ENCODE peak calls at places on chromosomes 2 and 18, in six cellular contexts. Q is fibroblast of pulmonary artery; J is stimulated activated CD8-positive, alpha-beta memory T cell treated with anti-CD3 and anti-CD28 coated beads, Interleukin-4, amount 100 ng/mL, for 1 hour; C is mesenchymal stem cell; Z is GM19239; X is IMR-90. D is an unnamed sample.

GRCh38 chr2:45993476-45993991 is 303.7 kb upstream of the EPAS1 start:
- DNase-seq in X (peak), Z (no peak), C (peak), Q (peak), J (peak), D (peak)

GRCh38 chr2:238596571-238597551 is 170.1 kb downstream of the ASB1 start:
- DNase-seq in X (peak), C (peak), Z (no peak), J (no peak), Q (peak), D (peak)

GRCh38 chr2:81260320-81260719 is 955.8 kb upstream of the LRRTM1 start:
- DNase-seq in C (no peak), X (no peak), J (no peak), Z (no peak), Q (no peak), D (no peak)

GRCh38 chr2:216619411-216620393 is 13.5 kb upstream of the IGFBP2 start:
- DNase-seq in C (peak), X (peak), J (no peak), Z (no peak), Q (peak), D (no peak)

GRCh38 chr18:27005589-27005988 is 140.1 kb upstream of the AQP4 start:
- DNase-seq in X (no peak), C (peak), Q (peak), J (no peak), Z (no peak), D (no peak)

GRCh38 chr2:189783927-189784867 is at the start of the genes ORMDL1 and PMS1:
- DNase-seq in Q (peak), X (peak), Z (peak), C (peak), J (peak), D (peak)

GRCh38 chr2:181596556-181596955 is 60.3 kb downstream of the CERKL start:
- DNase-seq in J (no peak), C (no peak), Z (no peak), X (no peak), Q (no peak), D (no peak)

GRCh38 chr2:96175951-96176350 is 30.7 kb upstream of the DUSP2 start:
- DNase-seq in Q (peak), Z (no peak), J (no peak), X (peak), C (peak), D (peak)

GRCh38 chr2:238784671-238785527 is 63.0 kb upstream of the TWIST2 start:
- DNase-seq in J (no peak), C (peak), Q (peak), Z (peak), X (peak), D (peak)

GRCh38 chr18:7608798-7609197 is 41.7 kb downstream of the PTPRM start:
- DNase-seq in X (peak), Z (no peak), C (peak), J (no peak), Q (no peak), D (no peak)

GRCh38 chr2:218444692-218445357 is 25.9 kb downstream of the VIL1 start:
- DNase-seq in C (no peak), J (no peak), X (no peak), Q (no peak), Z (no peak), D (no peak)

GRCh38 chr18:25646971-25647370 is 295.0 kb upstream of the ZNF521 start:
- DNase-seq in Q (peak), X (peak), C (no peak), Z (no peak), J (no peak), D (no peak)

GRCh38 chr18:57210101-57210661 is 63.3 kb downstream of the BOD1L2 start:
- DNase-seq in X (peak), C (peak), J (no peak), Z (no peak), Q (peak), D (peak)

GRCh38 chr2:215981135-215981534 is 32.2 kb downstream of the MREG start:
- DNase-seq in Q (no peak), Z (no peak), J (no peak), C (no peak), X (no peak), D (no peak)

GRCh38 chr2:99933894-99934650 is 208.3 kb downstream of the AFF3 start:
- DNase-seq in Q (no peak), Z (no peak), J (no peak), C (no peak), X (no peak), D (no peak)

GRCh38 chr2:68317971-68318685 is 1.6 kb downstream of the CNRIP1 start:
- DNase-seq in Q (peak), X (no peak), J (no peak), Z (no peak), C (no peak), D (no peak)

GRCh38 chr2:60706021-60706420 is 50.0 kb upstream of the PAPOLG start:
- DNase-seq in Z (no peak), C (no peak), J (no peak), Q (no peak), X (peak), D (no peak)

GRCh38 chr2:128536925-128537620 is 218.4 kb upstream of the HS6ST1 start:
- DNase-seq in X (peak), Z (no peak), C (peak), J (no peak), Q (peak), D (peak)

GRCh38 chr2:225993430-225993829 is 593.9 kb downstream of the NYAP2 start:
- DNase-seq in Q (peak), J (no peak), C (peak), Z (no peak), X (peak), D (peak)

GRCh38 chr18:33781429-33781828 is 203.4 kb downstream of the ASXL3 start:
- DNase-seq in Q (no peak), X (no peak), C (no peak), Z (no peak), J (no peak), D (no peak)

GRCh38 chr18:76519156-76519549 is 24.1 kb upstream of the ZNF516 start:
- DNase-seq in Q (peak), C (peak), X (no peak), J (no peak), Z (no peak), D (no peak)

GRCh38 chr2:189783451-189783926 is 650 bp downstream of the ORMDL1 start:
- DNase-seq in Z (no peak), X (peak), C (no peak), J (no peak), Q (peak), D (no peak)

GRCh38 chr2:83103602-83104001 is 1355.5 kb downstream of the SUCLG1 start:
- DNase-seq in X (peak), Z (no peak), Q (peak), C (peak), J (no peak), D (peak)

GRCh38 chr2:108960006-108960405 is 29.0 kb downstream of the EDAR start:
- DNase-seq in J (no peak), Q (no peak), X (no peak), C (no peak), Z (no peak), D (no peak)

GRCh38 chr18:64019922-64020756 is 50.3 kb downstream of the SERPINB8 start:
- DNase-seq in X (no peak), Q (no peak), J (no peak), C (no peak), Z (no peak), D (no peak)

GRCh38 chr2:187008111-187008510 is 159.1 kb upstream of the ZSWIM2 start:
- DNase-seq in Q (peak), J (no peak), C (peak), Z (no peak), X (peak), D (peak)

GRCh38 chr18:23970161-23971153 is 44.1 kb upstream of the TTC39C start:
- DNase-seq in J (no peak), X (no peak), Q (no peak), Z (no peak), C (no peak), D (no peak)

GRCh38 chr2:96698221-96698861 is 41.5 kb downstream of the LMAN2L start:
- DNase-seq in J (no peak), C (no peak), Q (no peak), Z (no peak), X (no peak), D (no peak)

GRCh38 chr2:128555433-128555832 is 236.8 kb upstream of the HS6ST1 start:
- DNase-seq in J (no peak), Q (no peak), C (no peak), X (no peak), Z (no peak), D (no peak)